ENCODE peak calls at places on chromosome 22, in six cellular contexts. E is Kasumi-1, W is foreskin fibroblast, J is neural crest cell, B is AG09319, F is GM19239. R is an unnamed sample.

GRCh38 chr22:24994070-24994763 is 41.7 kb downstream of the KIAA1671 start:
- DNase-seq in E (no peak), W (no peak), J (no peak), B (no peak), F (no peak), R (no peak)

GRCh38 chr22:37225481-37225880 is 13.2 kb upstream of the SSTR3 start:
- DNase-seq in E (peak), W (no peak), J (no peak), B (no peak), F (no peak), R (no peak)

GRCh38 chr22:48358886-48359612 is 1468.6 kb downstream of the BRD1 start:
- DNase-seq in E (no peak), W (no peak), J (no peak), B (no peak), F (no peak), R (no peak)

GRCh38 chr22:20630873-20631617 is 123.6 kb downstream of the MED15 start:
- DNase-seq in E (no peak), W (no peak), J (no peak), B (no peak), F (no peak), R (no peak)

GRCh38 chr22:28019881-28020861 is 101.1 kb upstream of the PITPNB start:
- DNase-seq in E (peak), W (peak), J (peak), B (no peak), F (peak), R (peak)

GRCh38 chr22:32591620-32592019 is 117.0 kb downstream of the FBXO7 start:
- DNase-seq in E (no peak), W (peak), J (no peak), B (peak), F (no peak), R (no peak)

GRCh38 chr22:27274770-27275449 is 526.6 kb downstream of the MN1 start:
- DNase-seq in E (no peak), W (no peak), J (no peak), B (no peak), F (no peak), R (no peak)

GRCh38 chr22:46142548-46143490 is 7.5 kb upstream of the PPARA start:
- DNase-seq in E (no peak), W (no peak), J (no peak), B (no peak), F (no peak), R (no peak)

GRCh38 chr22:19001204-19001603 is 65.1 kb upstream of the PRODH start:
- DNase-seq in E (no peak), W (no peak), J (no peak), B (no peak), F (no peak), R (no peak)

GRCh38 chr22:45537734-45538181 is 35.1 kb downstream of the FBLN1 start:
- DNase-seq in E (no peak), W (peak), J (no peak), B (no peak), F (no peak), R (peak)

GRCh38 chr22:46043339-46043738 is 66.4 kb upstream of the WNT7B start:
- DNase-seq in E (no peak), W (no peak), J (no peak), B (no peak), F (no peak), R (no peak)

GRCh38 chr22:30178180-30179126 is 68.1 kb downstream of the LIF start:
- DNase-seq in E (no peak), W (no peak), J (no peak), B (no peak), F (no peak), R (no peak)

GRCh38 chr22:33697640-33698039 is 222.6 kb downstream of the LARGE1 start:
- DNase-seq in E (no peak), W (no peak), J (no peak), B (no peak), F (no peak), R (peak)

GRCh38 chr22:39457047-39457545 is 284 bp downstream of the MGAT3 start:
- DNase-seq in E (no peak), W (no peak), J (no peak), B (no peak), F (no peak), R (peak)

GRCh38 chr22:34390400-34390799 is 470.1 kb upstream of the LARGE1 start:
- DNase-seq in E (no peak), W (no peak), J (no peak), B (no peak), F (no peak), R (no peak)

GRCh38 chr22:40043793-40044101 is 49.0 kb downstream of the FAM83F start:
- DNase-seq in E (no peak), W (no peak), J (no peak), B (no peak), F (no peak), R (no peak)

R was measured in adipocyte.